ENCODE peak calls at places on chromosomes 3 and 15, in four cellular contexts. N is astrocyte; A is CD8-positive, alpha-beta memory T cell; V is transverse colon. J is an unnamed sample.

GRCh38 chr3:115470254-115470653 is 153.1 kb upstream of the GAP43 start:
- DNase-seq in N (no peak), V (no peak), A (no peak), J (no peak)

GRCh38 chr15:68313501-68314390 is 36.2 kb downstream of the FEM1B start:
- DNase-seq in V (no peak), A (no peak), N (no peak), J (no peak)

GRCh38 chr15:77983091-77983707 is 94.3 kb downstream of the TBC1D2B start:
- DNase-seq in A (no peak), V (no peak), N (no peak), J (no peak)

GRCh38 chr3:62414786-62415185 is 41.4 kb upstream of the FEZF2 start:
- DNase-seq in A (no peak), V (no peak), N (no peak), J (no peak)

GRCh38 chr3:30751610-30752299 is 142.7 kb downstream of the GADL1 start:
- DNase-seq in N (peak; percentile 26), A (peak; percentile 19), V (peak; percentile 22), J (no peak)

GRCh38 chr15:92184679-92185230 is 208.9 kb upstream of the ST8SIA2 start:
- DNase-seq in V (no peak), N (no peak), A (no peak), J (no peak)

GRCh38 chr3:123098411-123099330 is 31.8 kb downstream of the PDIA5 start:
- DNase-seq in N (peak; percentile 53), A (no peak), V (peak; percentile 44), J (peak; percentile 50)

GRCh38 chr15:95760508-95760907 is 570.0 kb upstream of the NR2F2 start:
- DNase-seq in A (no peak), N (no peak), V (no peak), J (no peak)

GRCh38 chr3:52237659-52238172 is 1.2 kb downstream of the TWF2 start:
- DNase-seq in N (peak; percentile 84), V (peak; percentile 76), A (no peak), J (no peak)

GRCh38 chr15:101320501-101321052 is 25.5 kb upstream of the SNRPA1 start:
- DNase-seq in V (peak; percentile 52), A (peak; percentile 66), N (peak; percentile 4), J (peak; percentile 41)

GRCh38 chr15:69104050-69104750 is 56.2 kb upstream of the GLCE start:
- DNase-seq in V (no peak), N (no peak), A (peak; percentile 1), J (peak; percentile 4)

GRCh38 chr3:69174435-69174834 is 52.0 kb upstream of the LMOD3 start:
- DNase-seq in A (no peak), V (no peak), N (no peak), J (no peak)

GRCh38 chr3:161851941-161852566 is 355.4 kb downstream of the OTOL1 start:
- DNase-seq in A (no peak), V (peak; percentile 64), N (peak; percentile 12), J (peak; percentile 29)

GRCh38 chr15:64622410-64623260 is 152.8 kb downstream of the RBPMS2 start:
- DNase-seq in N (no peak), A (peak; percentile 73), V (peak; percentile 19), J (peak; percentile 56)

GRCh38 chr3:122458992-122459391 is 43.1 kb upstream of the WDR5B start:
- DNase-seq in V (no peak), N (peak; percentile 26), A (no peak), J (peak; percentile 27)

GRCh38 chr3:25587094-25587493 is 77.6 kb downstream of the TOP2B start:
- DNase-seq in A (no peak), V (no peak), N (no peak), J (no peak)

GRCh38 chr3:115004201-115005140 is 142.6 kb downstream of the ZBTB20 start:
- DNase-seq in A (no peak), N (no peak), V (no peak), J (no peak)

GRCh38 chr3:183092256-183092655 is 7.0 kb downstream of the MCCC1 start:
- DNase-seq in N (no peak), A (no peak), V (no peak), J (no peak)

GRCh38 chr3:53303957-53304356 is 43.4 kb downstream of the DCP1A start:
- DNase-seq in V (no peak), A (no peak), N (no peak), J (no peak)

GRCh38 chr3:155512867-155513261 is 219.4 kb upstream of the STRIT1 start:
- DNase-seq in A (no peak), N (no peak), V (no peak), J (no peak)

GRCh38 chr15:26298666-26299065 is 435.5 kb upstream of the ATP10A start:
- DNase-seq in N (no peak), A (no peak), V (no peak), J (no peak)
- H3K9me3 ChIP-seq in N (peaks cover 4% of the 10 kb centered on the region), A (no peaks in the 10 kb centered on the region), V (peaks cover 4% of the 10 kb centered on the region), J (peaks cover 8% of the 10 kb centered on the region)

DNA sequence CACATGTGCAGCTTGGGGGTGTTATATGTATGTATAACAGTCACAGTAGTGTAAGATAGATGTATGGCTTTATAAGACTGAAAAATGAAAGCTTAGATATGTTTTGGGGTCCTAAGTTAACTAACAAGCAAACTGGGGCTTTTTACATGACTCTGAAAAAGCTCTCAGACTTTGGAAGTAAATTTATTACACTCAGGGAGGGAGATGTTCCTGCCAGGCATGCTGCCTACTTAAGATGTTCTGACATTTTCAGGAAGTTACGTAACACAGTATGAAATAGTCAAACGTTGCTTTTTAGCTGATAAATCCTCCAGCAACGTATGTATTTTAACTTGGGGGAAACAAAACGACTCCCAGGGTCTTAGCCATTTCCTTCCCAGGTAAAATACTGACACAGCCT is 1.7 kb upstream of the IFT57 start:
- DNase-seq in A (no peak), V (no peak), N (no peak), J (no peak)
- H3K27ac ChIP-seq in A (peak overlapping the region; percentile 96), V (peak overlapping the region; percentile 86), N (no peak overlapping the region), J (no peak overlapping the region)

GRCh38 chr15:72538931-72539330 is 64.8 kb downstream of the ARIH1 start:
- DNase-seq in A (no peak), V (no peak), N (no peak), J (no peak)

GRCh38 chr15:72534522-72534921 is 60.4 kb downstream of the ARIH1 start:
- DNase-seq in A (peak; percentile 46), V (no peak), N (no peak), J (no peak)

GRCh38 chr15:72535911-72536310 is 61.8 kb downstream of the ARIH1 start:
- DNase-seq in V (no peak), A (no peak), N (no peak), J (no peak)

GRCh38 chr15:72532991-72533601 is 59.0 kb downstream of the ARIH1 start:
- DNase-seq in A (peak; percentile 21), N (no peak), V (no peak), J (no peak)

DNA sequence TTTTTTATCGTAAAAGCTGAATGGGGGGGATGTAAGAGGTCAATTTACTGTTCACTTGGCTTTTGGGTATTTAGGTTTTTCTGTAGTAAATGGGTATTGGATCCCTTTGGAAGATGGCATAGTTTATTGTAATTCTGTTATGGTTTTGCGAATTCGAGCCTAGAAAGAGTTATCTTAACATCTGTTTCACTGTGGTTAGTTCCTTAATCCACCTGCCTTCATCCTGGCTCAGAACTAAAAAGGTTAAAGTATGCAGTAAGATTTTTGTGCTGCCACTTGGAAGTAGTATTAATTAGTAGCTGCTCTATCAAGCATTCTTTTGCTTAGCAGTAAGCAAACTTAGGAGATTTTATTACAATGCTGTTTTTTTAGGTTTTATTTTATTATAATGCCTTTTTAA is 62.4 kb downstream of the ARIH1 start:
- DNase-seq in N (no peak), A (no peak), V (no peak), J (no peak)
- H3K9me3 ChIP-seq in N (no peaks in the 10 kb centered on the region), A (peaks cover 5% of the 10 kb centered on the region), V (peaks cover 8% of the 10 kb centered on the region), J (no peaks in the 10 kb centered on the region)

DNA sequence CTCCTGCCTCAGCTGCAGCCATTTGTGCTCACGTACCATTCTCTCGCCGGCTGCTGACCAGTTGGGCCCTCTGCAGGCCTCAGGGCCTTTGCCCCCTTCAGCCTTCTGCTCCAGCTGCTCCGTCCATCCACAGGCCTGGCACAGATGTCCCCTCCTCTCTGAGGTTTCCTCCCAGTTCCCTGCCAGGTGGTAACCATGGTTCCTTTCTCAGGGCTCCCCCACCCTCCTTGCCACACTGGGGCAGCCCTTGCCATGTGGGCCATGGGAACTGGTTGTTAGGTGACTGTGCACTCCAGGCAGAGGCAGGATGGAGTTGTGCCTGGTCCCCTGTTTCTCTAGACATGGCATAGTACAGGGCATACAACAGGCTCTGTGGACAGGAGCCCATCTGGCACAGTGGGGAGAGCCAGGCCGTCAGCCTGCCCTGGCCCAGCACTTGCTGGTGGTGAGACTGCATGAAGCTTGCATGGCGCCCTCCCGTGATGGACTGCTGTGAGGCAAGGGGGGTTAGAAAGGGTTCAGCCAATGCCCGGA is 148.9 kb downstream of the DNAJB8 start:
- DNase-seq in A (no peak), N (no peak), V (no peak), J (no peak)
- H3K27ac ChIP-seq in A (no peak overlapping the region), N (no peak overlapping the region), V (no peak overlapping the region), J (no peak overlapping the region)

GRCh38 chr15:97009036-97009555 is 678.6 kb downstream of the NR2F2 start:
- DNase-seq in N (peak; percentile 20), A (no peak), V (no peak), J (no peak)
- H3K9me3 ChIP-seq in N (no peaks in the 10 kb centered on the region), A (no peaks in the 10 kb centered on the region), V (no peaks in the 10 kb centered on the region), J (no peaks in the 10 kb centered on the region)

GRCh38 chr3:184378650-184379374 is 805 bp upstream of the THPO start:
- DNase-seq in A (no peak), N (no peak), V (no peak), J (no peak)
- H3K27ac ChIP-seq in A (no peak overlapping the region), N (no peak overlapping the region), V (peak overlapping the region; percentile 56), J (peak overlapping the region; percentile 67)

GRCh38 chr3:41127414-41127813 is 71.9 kb upstream of the CTNNB1 start:
- DNase-seq in A (no peak), N (no peak), V (no peak), J (no peak)

GRCh38 chr3:41129731-41130130 is 69.6 kb upstream of the CTNNB1 start:
- DNase-seq in N (no peak), V (no peak), A (no peak), J (no peak)

GRCh38 chr3:41126475-41126874 is 72.8 kb upstream of the CTNNB1 start:
- DNase-seq in V (no peak), N (no peak), A (no peak), J (no peak)

GRCh38 chr3:41125258-41125657 is 74.0 kb upstream of the CTNNB1 start:
- DNase-seq in A (no peak), V (no peak), N (no peak), J (no peak)

GRCh38 chr3:41126961-41127360 is 72.3 kb upstream of the CTNNB1 start:
- DNase-seq in A (no peak), N (no peak), V (no peak), J (no peak)
- H3K9me3 ChIP-seq in A (no peaks in the 10 kb centered on the region), N (peaks cover 8% of the 10 kb centered on the region), V (peaks cover 19% of the 10 kb centered on the region), J (no peaks in the 10 kb centered on the region)

DNA sequence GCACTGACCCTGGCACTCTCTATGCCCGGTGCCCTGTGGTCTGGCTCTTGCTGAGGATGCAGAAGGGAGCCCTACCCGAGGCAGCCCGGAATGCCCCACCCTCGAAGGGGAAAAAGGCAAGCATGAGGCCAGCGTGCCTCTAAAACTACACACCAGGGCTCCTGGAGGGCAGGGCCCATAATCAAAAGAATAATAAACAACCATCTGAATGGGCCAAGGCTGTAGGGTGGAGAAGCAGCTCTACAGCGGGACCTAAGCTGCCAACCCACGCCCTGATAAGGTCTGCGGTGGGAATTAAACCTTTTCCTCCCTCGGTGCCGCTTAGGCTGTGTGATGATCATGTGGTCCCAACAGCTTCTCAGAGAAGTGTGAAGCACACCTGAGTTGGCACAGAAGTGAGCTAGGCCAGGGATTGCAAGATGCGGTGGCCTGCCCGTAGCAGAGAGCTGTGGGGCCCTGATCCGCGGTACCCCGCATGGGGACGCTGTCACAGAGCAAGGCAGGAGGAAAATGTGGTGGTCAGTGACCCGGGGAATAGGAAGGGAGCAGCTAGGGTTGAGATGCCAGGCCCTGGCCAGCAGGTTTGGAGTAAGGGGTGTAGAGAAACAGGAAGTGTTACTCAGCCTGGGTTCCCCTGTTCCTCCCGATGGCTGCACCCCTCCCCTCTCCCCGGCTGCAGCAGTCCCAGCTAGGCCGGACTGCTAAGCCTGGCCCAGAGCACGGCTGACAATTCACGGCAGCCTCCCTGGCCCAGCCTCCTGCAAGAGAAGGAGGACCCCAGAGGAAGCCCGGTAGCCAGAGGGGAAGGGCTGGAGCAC is 1.1 kb upstream of the C15orf62 start:
- DNase-seq in N (no peak), V (peak; percentile 66), A (no peak), J (peak; percentile 77)
- H3K27ac ChIP-seq in N (no peak overlapping the region), V (peak overlapping the region; percentile 88), A (no peak overlapping the region), J (peak overlapping the region; percentile 36)